ENCODE peak calls at places on chromosomes 13 and 19, in eight cellular contexts. V, M, S, P, L, N, Y and B are unnamed samples.

GRCh38 chr13:26785845-26786630 is 25.5 kb upstream of the GPR12 start:
- DNase-seq in V (peak; percentile 83), M (no peak), S (peak; percentile 51), P (peak; percentile 41), L (no peak), N (peak; percentile 71), Y (no peak), B (no peak)

GRCh38 chr13:20769091-20769490 is 4.7 kb downstream of the EEF1AKMT1 start:
- DNase-seq in V (no peak), M (no peak), S (no peak), P (no peak), L (no peak), N (no peak), Y (no peak), B (no peak)

GRCh38 chr19:35195822-35196221 is 32.7 kb downstream of the FAM187B start:
- DNase-seq in V (no peak), M (no peak), S (no peak), P (no peak), L (no peak), N (peak; percentile 12), Y (no peak), B (no peak)

GRCh38 chr13:91058066-91058465 is 289.4 kb upstream of the MIR17HG start:
- DNase-seq in V (no peak), M (peak; percentile 66), S (no peak), P (no peak), L (no peak), N (peak; percentile 77), Y (no peak), B (no peak)

GRCh38 chr19:14494910-14495677 is 833 bp downstream of the GIPC1 start:
- DNase-seq in V (no peak), M (no peak), S (no peak), P (no peak), L (no peak), N (no peak), Y (no peak), B (no peak)

GRCh38 chr13:41284512-41285288 is 21.3 kb upstream of the MTRF1 start:
- DNase-seq in V (no peak), M (no peak), S (no peak), P (no peak), L (no peak), N (no peak), Y (no peak), B (no peak)

GRCh38 chr19:16001481-16002312 is 52.9 kb downstream of the OR10H4 start:
- DNase-seq in V (peak; percentile 44), M (no peak), S (no peak), P (no peak), L (no peak), N (no peak), Y (no peak), B (no peak)

GRCh38 chr13:33033361-33033812 is 17.2 kb downstream of the KL start:
- DNase-seq in V (no peak), M (peak; percentile 13), S (no peak), P (no peak), L (no peak), N (no peak), Y (no peak), B (no peak)

GRCh38 chr19:35410487-35410886 is 37.6 kb upstream of the FFAR2 start:
- DNase-seq in V (no peak), M (no peak), S (no peak), P (no peak), L (no peak), N (no peak), Y (no peak), B (no peak)

GRCh38 chr19:52603558-52604207 is 33.6 kb downstream of the ZNF701 start:
- DNase-seq in V (no peak), M (no peak), S (no peak), P (no peak), L (no peak), N (no peak), Y (no peak), B (no peak)

GRCh38 chr19:1481893-1482360 is 2.9 kb upstream of the C19orf25 start:
- DNase-seq in V (no peak), M (no peak), S (no peak), P (no peak), L (no peak), N (no peak), Y (no peak), B (no peak)

GRCh38 chr13:112851107-112852046 is 117.6 kb upstream of the MCF2L start:
- DNase-seq in V (no peak), M (no peak), S (no peak), P (no peak), L (no peak), N (peak; percentile 36), Y (no peak), B (no peak)

GRCh38 chr13:61275251-61275650 is 140.4 kb downstream of the PCDH20 start:
- DNase-seq in V (no peak), M (no peak), S (no peak), P (no peak), L (no peak), N (no peak), Y (no peak), B (no peak)

GRCh38 chr13:94327318-94327717 is 152.2 kb downstream of the DCT start:
- DNase-seq in V (no peak), M (no peak), S (no peak), P (no peak), L (no peak), N (no peak), Y (no peak), B (no peak)

GRCh38 chr13:59452189-59452588 is 711.5 kb downstream of the DIAPH3 start:
- DNase-seq in V (no peak), M (no peak), S (no peak), P (no peak), L (no peak), N (no peak), Y (no peak), B (no peak)

GRCh38 chr19:17097593-17098126 is 22.1 kb downstream of the MYO9B start:
- DNase-seq in V (no peak), M (peak; percentile 68), S (no peak), P (no peak), L (no peak), N (no peak), Y (no peak), B (no peak)

GRCh38 chr13:114157869-114158495 is 21.1 kb upstream of the CFAP97D2 start:
- DNase-seq in V (no peak), M (no peak), S (no peak), P (no peak), L (no peak), N (no peak), Y (no peak), B (no peak)

GRCh38 chr13:111119966-111120365 is 4.9 kb downstream of the ARHGEF7 start:
- DNase-seq in V (no peak), M (no peak), S (no peak), P (no peak), L (no peak), N (no peak), Y (no peak), B (no peak)
- H3K27me3 ChIP-seq in V (no peaks in the 10 kb centered on the region), M (peaks cover 53% of the 10 kb centered on the region), S (peaks cover 4% of the 10 kb centered on the region), P (no peaks in the 10 kb centered on the region), L (no peaks in the 10 kb centered on the region), N (peaks cover 32% of the 10 kb centered on the region), Y (no peaks in the 10 kb centered on the region), B (no peaks in the 10 kb centered on the region)

DNA sequence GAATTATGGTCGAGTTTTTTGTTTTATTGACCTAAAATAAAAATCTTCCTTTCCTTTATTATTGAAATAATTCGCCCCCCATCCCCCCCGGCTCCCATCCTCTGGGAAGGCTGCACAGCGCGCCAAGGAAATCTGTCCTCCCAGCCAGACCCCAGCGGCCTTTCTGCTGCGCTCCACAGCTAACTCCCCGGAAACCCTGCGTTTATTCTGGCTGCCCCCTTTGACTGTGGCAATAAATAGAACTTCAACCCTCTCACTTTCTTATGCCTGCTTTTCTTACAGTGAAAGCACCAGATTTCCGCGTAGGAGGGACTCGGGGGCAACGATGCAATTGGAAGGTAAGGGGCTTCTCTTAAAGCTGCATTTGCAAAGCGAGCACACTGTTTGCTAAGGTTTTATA is 9.7 kb upstream of the C19orf12 start:
- DNase-seq in V (no peak), M (no peak), S (no peak), P (no peak), L (no peak), N (no peak), Y (no peak), B (no peak)
- H3K27me3 ChIP-seq in V (no peaks in the 10 kb centered on the region), M (peaks cover 2% of the 10 kb centered on the region), S (peaks cover 4% of the 10 kb centered on the region), P (no peaks in the 10 kb centered on the region), L (no peaks in the 10 kb centered on the region), N (no peaks in the 10 kb centered on the region), Y (no peaks in the 10 kb centered on the region), B (peaks cover 5% of the 10 kb centered on the region)

GRCh38 chr13:78596701-78597550 is 6.4 kb downstream of the POU4F1 start:
- DNase-seq in V (no peak), M (no peak), S (no peak), P (no peak), L (no peak), N (peak; percentile 71), Y (no peak), B (no peak)

GRCh38 chr13:78595819-78596700 is 7.3 kb downstream of the POU4F1 start:
- DNase-seq in V (peak; percentile 21), M (peak; percentile 62), S (no peak), P (no peak), L (no peak), N (peak; percentile 86), Y (no peak), B (no peak)

GRCh38 chr13:78593652-78594494 is 9.5 kb downstream of the POU4F1 start:
- DNase-seq in V (no peak), M (no peak), S (no peak), P (no peak), L (no peak), N (peak; percentile 73), Y (no peak), B (no peak)

GRCh38 chr13:78593129-78593528 is 10.2 kb downstream of the POU4F1 start:
- DNase-seq in V (no peak), M (no peak), S (no peak), P (no peak), L (no peak), N (no peak), Y (no peak), B (no peak)

DNA sequence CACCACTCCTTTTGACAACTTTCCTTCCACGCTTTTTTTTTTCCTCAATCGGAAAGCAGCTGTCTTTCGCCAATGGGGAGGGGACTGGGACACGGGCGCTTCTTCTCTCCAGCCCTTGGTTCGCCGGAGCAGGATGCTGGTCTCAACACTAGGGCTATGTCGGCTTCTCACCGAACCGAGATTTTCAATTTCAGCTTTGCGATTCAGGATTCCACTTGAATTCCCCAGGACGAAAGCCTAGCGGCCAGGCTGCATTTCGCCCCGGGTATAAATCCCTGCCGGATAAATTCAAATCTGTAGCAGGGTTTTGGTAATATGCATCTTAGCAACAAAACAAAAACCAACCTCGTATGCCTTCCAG is 7.9 kb downstream of the POU4F1 start:
- DNase-seq in V (no peak), M (no peak), S (no peak), P (no peak), L (no peak), N (peak; percentile 68), Y (no peak), B (no peak)
- H3K27me3 ChIP-seq in V (no peaks in the 10 kb centered on the region), M (peaks cover 100% of the 10 kb centered on the region), S (peaks cover 100% of the 10 kb centered on the region), P (peaks cover 9% of the 10 kb centered on the region), L (peaks cover 3% of the 10 kb centered on the region), N (peaks cover 100% of the 10 kb centered on the region), Y (peaks cover 94% of the 10 kb centered on the region), B (peaks cover 98% of the 10 kb centered on the region)

DNA sequence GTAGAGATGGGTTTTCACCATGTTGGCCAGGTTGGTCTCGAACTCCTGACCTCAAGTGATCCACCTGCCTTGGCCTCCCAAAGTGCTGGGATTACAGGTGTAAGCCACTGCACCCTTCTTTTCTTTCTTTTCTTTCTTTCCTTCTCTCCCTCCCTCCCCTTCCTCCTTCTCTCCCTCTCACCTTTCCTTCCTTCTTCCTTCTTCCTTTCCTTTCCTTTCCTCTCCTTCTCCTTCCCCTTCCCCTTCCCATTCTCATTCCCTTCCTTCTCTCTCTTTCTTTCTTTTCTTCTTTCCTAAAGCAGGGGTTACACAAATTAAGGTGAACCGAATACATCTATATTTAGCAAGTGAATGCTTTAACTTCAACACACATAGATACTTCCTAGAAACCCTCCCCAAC is 58.0 kb upstream of the URI1 start:
- DNase-seq in V (no peak), M (no peak), S (no peak), P (no peak), L (no peak), N (no peak), Y (no peak), B (no peak)
- H3K27me3 ChIP-seq in V (no peaks in the 10 kb centered on the region), M (no peaks in the 10 kb centered on the region), S (no peaks in the 10 kb centered on the region), P (no peaks in the 10 kb centered on the region), L (no peaks in the 10 kb centered on the region), N (no peaks in the 10 kb centered on the region), Y (no peaks in the 10 kb centered on the region), B (no peaks in the 10 kb centered on the region)